ENCODE peak calls at places on chromosomes 6 and 20, in six cellular contexts. O is mammary epithelial cell, E is breast epithelium, D is glutamatergic neuron, T is H9, U is stomach. R is an unnamed sample.

GRCh38 chr6:56607111-56607752 is 35.5 kb downstream of the DST start:
- DNase-seq in O (no peak), E (no peak), D (no peak), T (no peak), U (no peak), R (no peak)

GRCh38 chr6:77341058-77341986 is 122.0 kb downstream of the HTR1B start:
- DNase-seq in O (no peak), E (no peak), D (no peak), T (no peak), U (peak), R (no peak)

GRCh38 chr20:36349384-36350170 is 43.4 kb downstream of the DLGAP4 start:
- DNase-seq in O (peak), E (no peak), D (no peak), T (no peak), U (no peak), R (no peak)

GRCh38 chr20:47278907-47279348 is 77.6 kb downstream of the ZMYND8 start:
- DNase-seq in O (no peak), E (no peak), D (no peak), T (no peak), U (no peak), R (no peak)

GRCh38 chr6:156513504-156513903 is 263.7 kb upstream of the ARID1B start:
- DNase-seq in O (no peak), E (no peak), D (no peak), T (no peak), U (no peak), R (no peak)

GRCh38 chr20:14657231-14657630 is 319.8 kb upstream of the FLRT3 start:
- DNase-seq in O (no peak), E (no peak), D (no peak), T (no peak), U (no peak), R (no peak)

GRCh38 chr6:68728580-68728979 is 93.5 kb downstream of the ADGRB3 start:
- DNase-seq in O (no peak), E (no peak), D (no peak), T (no peak), U (no peak), R (no peak)

GRCh38 chr20:30168800-30169138 is 1088.7 kb upstream of the DEFB115 start:
- DNase-seq in O (no peak), E (no peak), D (no peak), T (no peak), U (no peak), R (no peak)

GRCh38 chr20:24523661-24524060 is 54.2 kb downstream of the SYNDIG1 start:
- DNase-seq in O (no peak), E (no peak), D (no peak), T (no peak), U (no peak), R (no peak)

GRCh38 chr6:68726307-68726706 is 91.2 kb downstream of the ADGRB3 start:
- DNase-seq in O (no peak), E (no peak), D (no peak), T (no peak), U (no peak), R (no peak)

GRCh38 chr6:135147637-135148592 is 33.2 kb upstream of the MYB start:
- DNase-seq in O (no peak), E (no peak), D (no peak), T (no peak), U (no peak), R (no peak)

GRCh38 chr6:147160593-147160992 is 43.6 kb upstream of the STXBP5 start:
- DNase-seq in O (no peak), E (no peak), D (no peak), T (no peak), U (no peak), R (no peak)
- TF ChIP-seq CTCF in O (no peak), E (no peak), D (no peak), T (no peak), U (no peak), R (no peak)

DNA sequence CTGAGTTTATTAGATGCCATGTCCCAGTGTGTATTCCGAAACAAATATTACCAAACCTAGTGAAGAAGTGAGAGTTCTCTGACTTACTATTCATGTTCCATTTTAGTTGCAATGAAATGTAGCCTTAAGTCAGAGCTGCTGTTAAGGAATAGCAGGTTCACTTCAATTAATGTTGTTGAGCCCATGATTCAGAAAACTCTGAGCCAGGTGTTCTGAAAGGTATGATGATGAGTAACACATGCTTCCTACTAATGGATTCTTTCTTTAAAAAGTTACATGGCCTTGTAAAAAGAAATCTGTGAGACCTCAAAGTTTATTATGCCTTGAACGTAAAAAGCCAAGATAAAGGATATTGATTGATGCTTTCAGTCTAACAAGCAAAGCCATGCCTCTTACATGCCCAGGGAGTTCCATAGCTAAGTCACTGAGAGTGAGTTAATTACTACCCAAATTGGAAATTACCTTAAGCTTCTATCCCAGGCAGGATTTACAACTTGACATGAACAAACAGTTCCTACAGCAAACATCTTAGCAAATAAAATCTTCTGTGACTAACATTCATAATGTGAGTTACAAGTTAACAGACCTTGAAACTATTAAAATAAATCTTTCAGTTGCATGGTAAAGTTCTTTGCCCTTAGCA is 122.9 kb downstream of the AKAP7 start:
- DNase-seq in O (peak), E (no peak), D (no peak), T (no peak), U (no peak), R (no peak)
- TF ChIP-seq CTCF in O (no peak), E (no peak), D (no peak), T (no peak), U (no peak), R (no peak)

GRCh38 chr20:57049298-57049697 is 217.1 kb downstream of the BMP7 start:
- DNase-seq in O (no peak), E (no peak), D (no peak), T (no peak), U (no peak), R (no peak)

GRCh38 chr20:57048027-57048869 is 218.2 kb downstream of the BMP7 start:
- DNase-seq in O (peak), E (peak), D (peak), T (peak), U (no peak), R (no peak)

GRCh38 chr20:57043669-57044268 is 222.7 kb downstream of the BMP7 start:
- DNase-seq in O (no peak), E (no peak), D (no peak), T (no peak), U (no peak), R (no peak)

GRCh38 chr20:57051096-57051495 is 215.3 kb downstream of the BMP7 start:
- DNase-seq in O (no peak), E (no peak), D (no peak), T (no peak), U (no peak), R (no peak)

DNA sequence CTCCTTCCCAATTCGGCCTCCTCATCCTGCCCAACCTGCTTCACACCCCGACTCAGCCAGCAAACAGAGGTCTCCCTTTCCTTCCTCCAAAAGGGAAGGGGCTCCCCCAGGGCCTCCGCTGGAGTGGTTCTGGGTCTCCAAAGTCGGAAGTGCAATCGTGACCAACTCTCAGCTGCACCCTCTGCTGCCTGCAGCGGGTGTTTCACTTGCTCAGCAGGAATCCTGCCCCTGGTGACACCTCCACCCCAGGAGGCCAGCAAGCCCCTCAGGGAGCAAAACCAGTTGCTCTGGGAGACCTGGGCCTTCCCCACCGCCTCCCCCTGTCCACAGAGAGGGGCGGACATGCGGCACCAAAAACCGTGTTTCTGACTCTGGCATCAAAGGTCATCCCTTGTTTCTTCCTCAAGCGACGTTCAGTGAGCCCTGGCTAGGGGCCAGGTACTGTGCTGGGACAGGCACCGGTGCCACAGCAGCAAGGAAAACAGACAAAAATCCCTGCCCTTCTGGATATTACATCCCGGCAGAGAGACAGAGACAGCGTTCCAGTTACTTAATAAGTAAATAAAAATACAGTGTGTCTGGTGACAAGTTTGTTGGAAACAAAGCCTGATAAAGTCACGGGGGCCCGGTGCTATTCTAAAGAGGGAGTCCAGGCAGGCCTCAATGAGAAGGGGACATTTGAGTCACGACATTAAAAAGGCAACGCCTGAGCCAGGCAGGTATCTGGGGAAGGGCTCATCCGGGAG is 219.0 kb downstream of the BMP7 start:
- DNase-seq in O (no peak), E (peak), D (peak), T (no peak), U (no peak), R (no peak)
- TF ChIP-seq CTCF in O (no peak), E (no peak), D (no peak), T (peak), U (no peak), R (no peak)

GRCh38 chr6:116528163-116528562 is 16.7 kb downstream of the CALHM5 start:
- DNase-seq in O (no peak), E (no peak), D (no peak), T (no peak), U (no peak), R (no peak)
- TF ChIP-seq CTCF in O (no peak), E (no peak), D (no peak), T (no peak), U (no peak), R (no peak)

GRCh38 chr20:52247548-52247947 is 56.0 kb upstream of the ZFP64 start:
- DNase-seq in O (no peak), E (no peak), D (no peak), T (no peak), U (no peak), R (no peak)

GRCh38 chr20:52244702-52245101 is 53.1 kb upstream of the ZFP64 start:
- DNase-seq in O (no peak), E (no peak), D (no peak), T (no peak), U (no peak), R (no peak)

GRCh38 chr20:52251137-52251700 is 59.6 kb upstream of the ZFP64 start:
- DNase-seq in O (no peak), E (no peak), D (no peak), T (no peak), U (no peak), R (no peak)

GRCh38 chr20:52242237-52243230 is 51.0 kb upstream of the ZFP64 start:
- DNase-seq in O (no peak), E (no peak), D (no peak), T (no peak), U (no peak), R (no peak)

GRCh38 chr20:52246366-52246765 is 54.8 kb upstream of the ZFP64 start:
- DNase-seq in O (no peak), E (no peak), D (no peak), T (no peak), U (no peak), R (no peak)
- TF ChIP-seq CTCF in O (no peak), E (no peak), D (no peak), T (no peak), U (no peak), R (no peak)

R was measured in omental fat pad.